ENCODE peak calls at places on chromosomes 2 and 18, in five cellular contexts. W is Ammon's horn, O is stromal cell of bone marrow, Q is GM04503, T is Calu3. N is an unnamed sample.

GRCh38 chr2:61452392-61452791 is 18.5 kb downstream of the USP34 start:
- DNase-seq in W (no peak), O (no peak), Q (no peak), T (no peak), N (no peak)

GRCh38 chr2:226971770-226972169 is 135.9 kb downstream of the RHBDD1 start:
- DNase-seq in W (no peak), O (no peak), Q (no peak), T (no peak), N (no peak)

GRCh38 chr2:238698451-238699306 is 149.2 kb upstream of the TWIST2 start:
- DNase-seq in W (no peak), O (no peak), Q (no peak), T (no peak), N (no peak)

GRCh38 chr2:46068604-46069003 is 228.6 kb upstream of the EPAS1 start:
- DNase-seq in W (no peak), O (no peak), Q (no peak), T (no peak), N (no peak)

GRCh38 chr2:9378433-9379371 is 44.6 kb downstream of the ITGB1BP1 start:
- DNase-seq in W (no peak), O (peak; percentile 73), Q (peak; percentile 30), T (no peak), N (peak; percentile 85)

GRCh38 chr2:134289225-134289624 is 35.4 kb downstream of the MGAT5 start:
- DNase-seq in W (no peak), O (no peak), Q (no peak), T (no peak), N (no peak)

GRCh38 chr18:21557607-21558253 is 42.8 kb downstream of the ESCO1 start:
- DNase-seq in W (no peak), O (no peak), Q (no peak), T (no peak), N (no peak)

GRCh38 chr2:197547163-197547900 is 31.5 kb downstream of the MOB4 start:
- DNase-seq in W (no peak), O (no peak), Q (no peak), T (no peak), N (no peak)